ENCODE peak calls at places on chromosomes 11 and 22, in seven cellular contexts. One of them, this sample, is unnamed.

GRCh38 chr11:126879516-126879915 is 121.1 kb downstream of the KIRREL3 start:
- DNase-seq in stimulated activated CD8-positive, alpha-beta memory T cell treated with anti-CD3 and anti-CD28 coated beads, Interleukin-7, amount 100 ng/mL, for 1 hour: no peak
- DNase-seq in cardiac fibroblast: no peak
- DNase-seq in NCI-H2081: no peak
- DNase-seq in right lobe of liver: no peak
- DNase-seq in Kasumi-1: no peak
- DNase-seq in activated T-helper 1 cell treated with Interleukin-2 at 50 U/mL for 16 hours: no peak
- DNase-seq in this sample: no peak

GRCh38 chr11:35615911-35616900 is 2.1 kb upstream of the FJX1 start:
- DNase-seq in NCI-H2081: peak
- DNase-seq in stimulated activated CD8-positive, alpha-beta memory T cell treated with anti-CD3 and anti-CD28 coated beads, Interleukin-7, amount 100 ng/mL, for 1 hour: no peak
- DNase-seq in right lobe of liver: no peak
- DNase-seq in cardiac fibroblast: peak
- DNase-seq in Kasumi-1: peak
- DNase-seq in activated T-helper 1 cell treated with Interleukin-2 at 50 U/mL for 16 hours: no peak
- DNase-seq in this sample: no peak

GRCh38 chr11:1202154-1202775 is 20.6 kb upstream of the MUC5B start:
- DNase-seq in stimulated activated CD8-positive, alpha-beta memory T cell treated with anti-CD3 and anti-CD28 coated beads, Interleukin-7, amount 100 ng/mL, for 1 hour: no peak
- DNase-seq in right lobe of liver: peak
- DNase-seq in activated T-helper 1 cell treated with Interleukin-2 at 50 U/mL for 16 hours: no peak
- DNase-seq in Kasumi-1: peak
- DNase-seq in NCI-H2081: no peak
- DNase-seq in cardiac fibroblast: no peak
- DNase-seq in this sample: no peak

GRCh38 chr11:11370263-11371060 is 17.4 kb upstream of the CSNK2A3 start:
- DNase-seq in Kasumi-1: no peak
- DNase-seq in stimulated activated CD8-positive, alpha-beta memory T cell treated with anti-CD3 and anti-CD28 coated beads, Interleukin-7, amount 100 ng/mL, for 1 hour: no peak
- DNase-seq in activated T-helper 1 cell treated with Interleukin-2 at 50 U/mL for 16 hours: no peak
- DNase-seq in NCI-H2081: no peak
- DNase-seq in cardiac fibroblast: no peak
- DNase-seq in right lobe of liver: no peak
- DNase-seq in this sample: no peak

GRCh38 chr11:74154621-74155281 is 16.1 kb downstream of the C2CD3 start:
- DNase-seq in cardiac fibroblast: peak
- DNase-seq in Kasumi-1: no peak
- DNase-seq in activated T-helper 1 cell treated with Interleukin-2 at 50 U/mL for 16 hours: no peak
- DNase-seq in right lobe of liver: no peak
- DNase-seq in stimulated activated CD8-positive, alpha-beta memory T cell treated with anti-CD3 and anti-CD28 coated beads, Interleukin-7, amount 100 ng/mL, for 1 hour: no peak
- DNase-seq in NCI-H2081: no peak
- DNase-seq in this sample: no peak

GRCh38 chr22:23827351-23827995 is 11.3 kb downstream of the DERL3 start:
- DNase-seq in right lobe of liver: peak
- DNase-seq in activated T-helper 1 cell treated with Interleukin-2 at 50 U/mL for 16 hours: no peak
- DNase-seq in Kasumi-1: no peak
- DNase-seq in cardiac fibroblast: no peak
- DNase-seq in NCI-H2081: no peak
- DNase-seq in stimulated activated CD8-positive, alpha-beta memory T cell treated with anti-CD3 and anti-CD28 coated beads, Interleukin-7, amount 100 ng/mL, for 1 hour: no peak
- DNase-seq in this sample: no peak

GRCh38 chr22:23383491-23384450 is 196.3 kb downstream of the IGLL1 start:
- DNase-seq in Kasumi-1: peak
- DNase-seq in activated T-helper 1 cell treated with Interleukin-2 at 50 U/mL for 16 hours: no peak
- DNase-seq in right lobe of liver: peak
- DNase-seq in NCI-H2081: peak
- DNase-seq in cardiac fibroblast: no peak
- DNase-seq in stimulated activated CD8-positive, alpha-beta memory T cell treated with anti-CD3 and anti-CD28 coated beads, Interleukin-7, amount 100 ng/mL, for 1 hour: no peak
- DNase-seq in this sample: no peak

GRCh38 chr22:19644314-19645223 is 69.7 kb upstream of the SEPTIN5 start:
- DNase-seq in right lobe of liver: no peak
- DNase-seq in Kasumi-1: no peak
- DNase-seq in activated T-helper 1 cell treated with Interleukin-2 at 50 U/mL for 16 hours: no peak
- DNase-seq in NCI-H2081: no peak
- DNase-seq in stimulated activated CD8-positive, alpha-beta memory T cell treated with anti-CD3 and anti-CD28 coated beads, Interleukin-7, amount 100 ng/mL, for 1 hour: no peak
- DNase-seq in cardiac fibroblast: peak
- DNase-seq in this sample: no peak

GRCh38 chr22:23376256-23376655 is 195.9 kb downstream of the BCR start:
- DNase-seq in NCI-H2081: no peak
- DNase-seq in stimulated activated CD8-positive, alpha-beta memory T cell treated with anti-CD3 and anti-CD28 coated beads, Interleukin-7, amount 100 ng/mL, for 1 hour: no peak
- DNase-seq in cardiac fibroblast: peak
- DNase-seq in Kasumi-1: peak
- DNase-seq in right lobe of liver: no peak
- DNase-seq in activated T-helper 1 cell treated with Interleukin-2 at 50 U/mL for 16 hours: no peak
- DNase-seq in this sample: no peak

GRCh38 chr11:103700605-103701004 is 335.8 kb upstream of the DDI1 start:
- DNase-seq in activated T-helper 1 cell treated with Interleukin-2 at 50 U/mL for 16 hours: no peak
- DNase-seq in NCI-H2081: no peak
- DNase-seq in stimulated activated CD8-positive, alpha-beta memory T cell treated with anti-CD3 and anti-CD28 coated beads, Interleukin-7, amount 100 ng/mL, for 1 hour: no peak
- DNase-seq in right lobe of liver: no peak
- DNase-seq in Kasumi-1: no peak
- DNase-seq in cardiac fibroblast: peak
- DNase-seq in this sample: no peak

GRCh38 chr11:122181372-122181771 is 65.4 kb upstream of the BLID start:
- DNase-seq in NCI-H2081: no peak
- DNase-seq in right lobe of liver: no peak
- DNase-seq in stimulated activated CD8-positive, alpha-beta memory T cell treated with anti-CD3 and anti-CD28 coated beads, Interleukin-7, amount 100 ng/mL, for 1 hour: no peak
- DNase-seq in Kasumi-1: no peak
- DNase-seq in activated T-helper 1 cell treated with Interleukin-2 at 50 U/mL for 16 hours: no peak
- DNase-seq in cardiac fibroblast: peak
- DNase-seq in this sample: no peak

GRCh38 chr22:43923191-43923590 is 414 bp upstream of the PNPLA3 start:
- DNase-seq in activated T-helper 1 cell treated with Interleukin-2 at 50 U/mL for 16 hours: no peak
- DNase-seq in stimulated activated CD8-positive, alpha-beta memory T cell treated with anti-CD3 and anti-CD28 coated beads, Interleukin-7, amount 100 ng/mL, for 1 hour: no peak
- DNase-seq in NCI-H2081: no peak
- DNase-seq in cardiac fibroblast: peak
- DNase-seq in right lobe of liver: no peak
- DNase-seq in Kasumi-1: no peak
- DNase-seq in this sample: no peak

GRCh38 chr11:131447268-131447667 is 76.9 kb downstream of the NTM start:
- DNase-seq in stimulated activated CD8-positive, alpha-beta memory T cell treated with anti-CD3 and anti-CD28 coated beads, Interleukin-7, amount 100 ng/mL, for 1 hour: no peak
- DNase-seq in cardiac fibroblast: no peak
- DNase-seq in activated T-helper 1 cell treated with Interleukin-2 at 50 U/mL for 16 hours: no peak
- DNase-seq in NCI-H2081: no peak
- DNase-seq in Kasumi-1: no peak
- DNase-seq in right lobe of liver: no peak
- DNase-seq in this sample: no peak

GRCh38 chr11:61120865-61121831 is 18.9 kb downstream of the CD5 start:
- DNase-seq in stimulated activated CD8-positive, alpha-beta memory T cell treated with anti-CD3 and anti-CD28 coated beads, Interleukin-7, amount 100 ng/mL, for 1 hour: no peak
- DNase-seq in right lobe of liver: no peak
- DNase-seq in cardiac fibroblast: peak
- DNase-seq in NCI-H2081: no peak
- DNase-seq in Kasumi-1: no peak
- DNase-seq in activated T-helper 1 cell treated with Interleukin-2 at 50 U/mL for 16 hours: no peak
- DNase-seq in this sample: peak

GRCh38 chr11:8858808-8859207 is 52.2 kb upstream of the AKIP1 start:
- DNase-seq in Kasumi-1: no peak
- DNase-seq in right lobe of liver: no peak
- DNase-seq in stimulated activated CD8-positive, alpha-beta memory T cell treated with anti-CD3 and anti-CD28 coated beads, Interleukin-7, amount 100 ng/mL, for 1 hour: no peak
- DNase-seq in NCI-H2081: no peak
- DNase-seq in activated T-helper 1 cell treated with Interleukin-2 at 50 U/mL for 16 hours: no peak
- DNase-seq in cardiac fibroblast: no peak
- DNase-seq in this sample: no peak

GRCh38 chr11:12798609-12799011 is 124.4 kb downstream of the TEAD1 start:
- DNase-seq in right lobe of liver: no peak
- DNase-seq in cardiac fibroblast: no peak
- DNase-seq in activated T-helper 1 cell treated with Interleukin-2 at 50 U/mL for 16 hours: no peak
- DNase-seq in stimulated activated CD8-positive, alpha-beta memory T cell treated with anti-CD3 and anti-CD28 coated beads, Interleukin-7, amount 100 ng/mL, for 1 hour: no peak
- DNase-seq in Kasumi-1: no peak
- DNase-seq in NCI-H2081: no peak
- DNase-seq in this sample: no peak

GRCh38 chr11:17459211-17459610 is 17.4 kb downstream of the ABCC8 start:
- DNase-seq in Kasumi-1: no peak
- DNase-seq in NCI-H2081: no peak
- DNase-seq in activated T-helper 1 cell treated with Interleukin-2 at 50 U/mL for 16 hours: no peak
- DNase-seq in right lobe of liver: no peak
- DNase-seq in stimulated activated CD8-positive, alpha-beta memory T cell treated with anti-CD3 and anti-CD28 coated beads, Interleukin-7, amount 100 ng/mL, for 1 hour: no peak
- DNase-seq in cardiac fibroblast: no peak
- DNase-seq in this sample: no peak

GRCh38 chr22:50157976-50158375 is 12.6 kb upstream of the PANX2 start:
- DNase-seq in cardiac fibroblast: no peak
- DNase-seq in Kasumi-1: no peak
- DNase-seq in NCI-H2081: no peak
- DNase-seq in activated T-helper 1 cell treated with Interleukin-2 at 50 U/mL for 16 hours: no peak
- DNase-seq in stimulated activated CD8-positive, alpha-beta memory T cell treated with anti-CD3 and anti-CD28 coated beads, Interleukin-7, amount 100 ng/mL, for 1 hour: no peak
- DNase-seq in right lobe of liver: no peak
- DNase-seq in this sample: no peak

GRCh38 chr11:125072210-125072960 is 9.3 kb downstream of the SLC37A2 start:
- DNase-seq in cardiac fibroblast: no peak
- DNase-seq in Kasumi-1: no peak
- DNase-seq in NCI-H2081: no peak
- DNase-seq in stimulated activated CD8-positive, alpha-beta memory T cell treated with anti-CD3 and anti-CD28 coated beads, Interleukin-7, amount 100 ng/mL, for 1 hour: no peak
- DNase-seq in activated T-helper 1 cell treated with Interleukin-2 at 50 U/mL for 16 hours: no peak
- DNase-seq in right lobe of liver: no peak
- DNase-seq in this sample: no peak

GRCh38 chr22:32801436-32802290 is at the start of gene TIMP3:
- DNase-seq in stimulated activated CD8-positive, alpha-beta memory T cell treated with anti-CD3 and anti-CD28 coated beads, Interleukin-7, amount 100 ng/mL, for 1 hour: no peak
- DNase-seq in cardiac fibroblast: peak
- DNase-seq in activated T-helper 1 cell treated with Interleukin-2 at 50 U/mL for 16 hours: no peak
- DNase-seq in NCI-H2081: no peak
- DNase-seq in Kasumi-1: no peak
- DNase-seq in right lobe of liver: peak
- DNase-seq in this sample: no peak

GRCh38 chr11:128664286-128664685 is 29.6 kb upstream of the FLI1 start:
- DNase-seq in NCI-H2081: no peak
- DNase-seq in right lobe of liver: no peak
- DNase-seq in Kasumi-1: no peak
- DNase-seq in activated T-helper 1 cell treated with Interleukin-2 at 50 U/mL for 16 hours: no peak
- DNase-seq in cardiac fibroblast: no peak
- DNase-seq in stimulated activated CD8-positive, alpha-beta memory T cell treated with anti-CD3 and anti-CD28 coated beads, Interleukin-7, amount 100 ng/mL, for 1 hour: no peak
- DNase-seq in this sample: no peak

GRCh38 chr11:83119216-83119615 is 37.7 kb upstream of the PCF11 start:
- DNase-seq in Kasumi-1: no peak
- DNase-seq in activated T-helper 1 cell treated with Interleukin-2 at 50 U/mL for 16 hours: no peak
- DNase-seq in stimulated activated CD8-positive, alpha-beta memory T cell treated with anti-CD3 and anti-CD28 coated beads, Interleukin-7, amount 100 ng/mL, for 1 hour: no peak
- DNase-seq in NCI-H2081: no peak
- DNase-seq in right lobe of liver: no peak
- DNase-seq in cardiac fibroblast: no peak
- DNase-seq in this sample: no peak

GRCh38 chr22:24894998-24895397 is 51.5 kb downstream of the LHFPL7 start:
- DNase-seq in NCI-H2081: peak
- DNase-seq in right lobe of liver: peak
- DNase-seq in Kasumi-1: peak
- DNase-seq in stimulated activated CD8-positive, alpha-beta memory T cell treated with anti-CD3 and anti-CD28 coated beads, Interleukin-7, amount 100 ng/mL, for 1 hour: no peak
- DNase-seq in cardiac fibroblast: peak
- DNase-seq in activated T-helper 1 cell treated with Interleukin-2 at 50 U/mL for 16 hours: no peak
- DNase-seq in this sample: no peak

GRCh38 chr22:45743687-45744086 is 72.1 kb downstream of the ATXN10 start:
- DNase-seq in activated T-helper 1 cell treated with Interleukin-2 at 50 U/mL for 16 hours: no peak
- DNase-seq in Kasumi-1: no peak
- DNase-seq in cardiac fibroblast: peak
- DNase-seq in stimulated activated CD8-positive, alpha-beta memory T cell treated with anti-CD3 and anti-CD28 coated beads, Interleukin-7, amount 100 ng/mL, for 1 hour: no peak
- DNase-seq in NCI-H2081: no peak
- DNase-seq in right lobe of liver: no peak
- DNase-seq in this sample: no peak

This sample was measured in CD4-positive, alpha-beta T cell.